ENCODE peak calls at places on chromosomes 3 and 15, in five cellular contexts. A is hepatocyte; C is CD8-positive, alpha-beta T cell; D is cardiac muscle cell; K is IMR-90. X is an unnamed sample. For H3K4me1, the result is how much of the 10 kb centered on the place peaks cover.

GRCh38 chr3:97959863-97960262 is 12.4 kb downstream of the RIOX2 start:
- DNase-seq in D (no peak), K (no peak), C (no peak), A (no peak), X (no peak)

GRCh38 chr3:32383136-32383711 is 8.4 kb upstream of the CMTM7 start:
- DNase-seq in K (no peak), C (no peak), D (peak), A (no peak), X (no peak)

GRCh38 chr15:85035980-85036379 is 54.3 kb downstream of the PDE8A start:
- DNase-seq in A (no peak), C (no peak), K (no peak), D (no peak), X (peak)

GRCh38 chr15:39269352-39269751 is 311.5 kb upstream of the THBS1 start:
- DNase-seq in D (no peak), K (no peak), C (no peak), A (no peak), X (no peak)

GRCh38 chr15:38714309-38715072 is 149.9 kb upstream of the RASGRP1 start:
- DNase-seq in K (peak), C (no peak), A (peak), D (peak), X (peak)

GRCh38 chr3:141368062-141368924 is at the start of gene ZBTB38:
- DNase-seq in D (peak), C (no peak), A (peak), K (peak), X (peak)

GRCh38 chr3:172098698-172099494 is 59.5 kb downstream of the FNDC3B start:
- DNase-seq in D (no peak), K (no peak), A (no peak), C (no peak), X (no peak)

GRCh38 chr15:98823012-98823458 is 174.7 kb downstream of the IGF1R start:
- DNase-seq in D (peak), A (peak), K (peak), C (no peak), X (peak)

GRCh38 chr15:57085267-57085666 is 166.8 kb downstream of the TCF12 start:
- DNase-seq in D (no peak), K (peak), C (no peak), A (no peak), X (peak)

GRCh38 chr3:109071349-109072142 is 46.4 kb downstream of the MORC1 start:
- DNase-seq in C (no peak), D (no peak), K (no peak), A (peak), X (peak)

GRCh38 chr15:90883971-90884718 is at the start of gene FES:
- DNase-seq in A (peak), C (no peak), D (peak), K (peak), X (no peak)

GRCh38 chr3:43155464-43156121 is 49.7 kb upstream of the POMGNT2 start:
- DNase-seq in K (peak), D (peak), A (peak), C (no peak), X (peak)

GRCh38 chr3:105862217-105862616 is 6.6 kb downstream of the CBLB start:
- DNase-seq in A (no peak), K (no peak), D (no peak), C (no peak), X (no peak)

GRCh38 chr15:43518073-43518761 is 809 bp downstream of the MAP1A start:
- DNase-seq in A (peak), D (peak), K (peak), C (no peak), X (no peak)

GRCh38 chr3:3302964-3303363 is 123.5 kb upstream of the CRBN start:
- DNase-seq in C (no peak), D (no peak), A (no peak), K (no peak), X (no peak)

GRCh38 chr3:15154326-15154725 is 51.7 kb upstream of the CAPN7 start:
- DNase-seq in K (no peak), D (no peak), A (no peak), C (no peak), X (no peak)

GRCh38 chr15:101258238-101259144 is 6.6 kb upstream of the CHSY1 start:
- DNase-seq in D (peak), K (peak), C (peak), A (peak), X (peak)

GRCh38 chr3:136078421-136079364 is 113.2 kb downstream of the PPP2R3A start:
- DNase-seq in C (no peak), A (peak), K (peak), D (peak), X (peak)

GRCh38 chr3:194174407-194174806 is 38.5 kb downstream of the HES1 start:
- DNase-seq in D (no peak), K (no peak), C (no peak), A (no peak), X (no peak)

GRCh38 chr3:194178128-194178527 is 42.2 kb downstream of the HES1 start:
- DNase-seq in C (no peak), A (no peak), K (no peak), D (no peak), X (no peak)

GRCh38 chr3:194177156-194177555 is 41.2 kb downstream of the HES1 start:
- DNase-seq in K (no peak), D (peak), C (no peak), A (no peak), X (no peak)

GRCh38 chr3:194174980-194175379 is 39.0 kb downstream of the HES1 start:
- DNase-seq in C (no peak), D (no peak), K (no peak), A (no peak), X (no peak)

GRCh38 chr3:194176274-194176991 is 40.5 kb downstream of the HES1 start:
- DNase-seq in K (no peak), A (peak), C (no peak), D (no peak), X (no peak)
- H3K4me1 ChIP-seq in K (under half), A (under half), C (under half), D (under half), X (under half)

DNA sequence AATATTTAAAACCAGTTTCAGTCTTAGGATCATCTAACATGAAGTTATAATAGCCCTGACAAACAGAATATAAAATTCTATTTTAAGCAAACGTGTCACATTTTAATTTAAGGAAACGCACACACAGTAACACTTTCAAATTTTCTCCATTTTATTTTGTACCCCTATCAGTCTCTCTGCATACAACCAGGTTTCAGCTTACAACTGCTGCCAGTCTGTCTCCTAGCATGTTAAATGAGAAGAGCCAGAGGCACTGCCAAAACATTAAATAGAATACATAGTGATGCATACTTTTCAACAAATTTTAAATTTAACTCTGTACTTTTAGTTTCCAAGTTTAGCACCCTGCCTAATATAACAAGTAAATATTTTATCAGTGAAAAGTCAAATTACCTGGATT is 60.8 kb downstream of the UACA start:
- DNase-seq in C (no peak), K (no peak), D (no peak), A (no peak), X (no peak)
- H3K27ac ChIP-seq in C (no peak), K (no peak), D (peak), A (peak), X (peak)

GRCh38 chr3:114155370-114155821 is 23.5 kb downstream of the DRD3 start:
- DNase-seq in C (peak), A (peak), K (peak), D (peak), X (peak)
- TF ChIP-seq CTCF in C (peak), A (peak), K (peak), D (peak), X (peak)

GRCh38 chr3:120172070-120172469 is 77.8 kb upstream of the GSK3B start:
- DNase-seq in D (peak), C (no peak), A (no peak), K (peak), X (peak)
- H3K4me1 ChIP-seq in D (under half), C (under half), A (under half), K (under half), X (under half)